ENCODE peak calls at places on chromosome 20, in ten cellular contexts. F is glutamatergic neuron, I is psoas muscle, B is choroid plexus epithelial cell, R is endothelial cell, U is nephron progenitor cell, K is epithelial cell of esophagus, Q is cardiac muscle cell, J is mucosa of descending colon, L is heart left ventricle. P is an unnamed sample.

GRCh38 chr20:50395258-50395729 is 114.9 kb upstream of the PTPN1 start:
- DNase-seq in F (no peak), I (peak; percentile 97), B (peak; percentile 49), R (no peak), U (no peak), K (peak; percentile 14), Q (no peak), J (no peak), L (peak; percentile 92), P (no peak)

GRCh38 chr20:33282991-33283555 is at the start of gene BPIFB1:
- DNase-seq in F (no peak), I (no peak), B (no peak), R (no peak), U (no peak), K (no peak), Q (no peak), J (no peak), L (no peak), P (no peak)

GRCh38 chr20:50787181-50787580 is 7.7 kb upstream of the BCAS4 start:
- DNase-seq in F (no peak), I (peak; percentile 7), B (no peak), R (no peak), U (no peak), K (no peak), Q (no peak), J (no peak), L (no peak), P (no peak)

GRCh38 chr20:24677626-24678328 is 208.3 kb downstream of the SYNDIG1 start:
- DNase-seq in F (no peak), I (no peak), B (no peak), R (no peak), U (no peak), K (no peak), Q (no peak), J (no peak), L (no peak), P (no peak)

GRCh38 chr20:48735112-48735511 is 92.7 kb downstream of the PREX1 start:
- DNase-seq in F (no peak), I (no peak), B (no peak), R (no peak), U (no peak), K (no peak), Q (no peak), J (no peak), L (no peak), P (no peak)

GRCh38 chr20:62595491-62595890 is 46.8 kb upstream of the SLCO4A1 start:
- DNase-seq in F (no peak), I (no peak), B (peak; percentile 35), R (no peak), U (peak; percentile 35), K (peak; percentile 59), Q (no peak), J (peak; percentile 70), L (peak; percentile 68), P (no peak)

GRCh38 chr20:52191436-52192295 is at the start of gene ZFP64:
- DNase-seq in F (peak; percentile 78), I (peak; percentile 77), B (peak; percentile 75), R (peak; percentile 63), U (peak; percentile 72), K (peak; percentile 84), Q (peak; percentile 80), J (peak; percentile 85), L (peak; percentile 85), P (peak; percentile 50)

GRCh38 chr20:41892031-41892430 is 273.9 kb upstream of the CHD6 start:
- DNase-seq in F (no peak), I (no peak), B (no peak), R (no peak), U (no peak), K (no peak), Q (no peak), J (no peak), L (no peak), P (no peak)

GRCh38 chr20:59751075-59751711 is 146.9 kb downstream of the PHACTR3 start:
- DNase-seq in F (peak; percentile 94), I (peak; percentile 72), B (peak; percentile 33), R (peak; percentile 90), U (peak; percentile 77), K (peak; percentile 42), Q (no peak), J (peak; percentile 68), L (peak; percentile 79), P (peak; percentile 81)

GRCh38 chr20:58900292-58900931 is 47.9 kb downstream of the GNAS start:
- DNase-seq in F (peak; percentile 37), I (no peak), B (no peak), R (no peak), U (no peak), K (no peak), Q (no peak), J (no peak), L (no peak), P (no peak)

GRCh38 chr20:21615617-21616080 is 89.8 kb upstream of the PAX1 start:
- DNase-seq in F (peak; percentile 86), I (peak; percentile 64), B (peak; percentile 52), R (peak; percentile 85), U (peak; percentile 78), K (peak; percentile 68), Q (peak; percentile 75), J (no peak), L (peak; percentile 40), P (peak; percentile 66)

GRCh38 chr20:51727872-51728271 is 40.3 kb downstream of the ATP9A start:
- DNase-seq in F (no peak), I (no peak), B (no peak), R (no peak), U (no peak), K (no peak), Q (no peak), J (no peak), L (no peak), P (no peak)

GRCh38 chr20:53713328-53714056 is 119.9 kb upstream of the ZNF217 start:
- DNase-seq in F (no peak), I (no peak), B (no peak), R (no peak), U (no peak), K (no peak), Q (no peak), J (no peak), L (no peak), P (no peak)
- TF ChIP-seq CTCF in F (no peak), I (no peak), B (no peak), R (no peak), U (no peak), K (no peak), Q (no peak), J (no peak), L (no peak), P (no peak)

GRCh38 chr20:44851545-44851944 is 34.0 kb upstream of the YWHAB start:
- DNase-seq in F (no peak), I (no peak), B (no peak), R (no peak), U (no peak), K (no peak), Q (no peak), J (no peak), L (no peak), P (no peak)

GRCh38 chr20:44848254-44849015 is 37.1 kb upstream of the YWHAB start:
- DNase-seq in F (no peak), I (no peak), B (no peak), R (no peak), U (no peak), K (no peak), Q (no peak), J (no peak), L (no peak), P (no peak)

GRCh38 chr20:44850883-44851282 is 34.6 kb upstream of the YWHAB start:
- DNase-seq in F (no peak), I (no peak), B (no peak), R (no peak), U (no peak), K (no peak), Q (no peak), J (no peak), L (no peak), P (no peak)

GRCh38 chr20:44850272-44850671 is 35.2 kb upstream of the YWHAB start:
- DNase-seq in F (no peak), I (no peak), B (no peak), R (no peak), U (no peak), K (no peak), Q (no peak), J (no peak), L (no peak), P (no peak)

DNA sequence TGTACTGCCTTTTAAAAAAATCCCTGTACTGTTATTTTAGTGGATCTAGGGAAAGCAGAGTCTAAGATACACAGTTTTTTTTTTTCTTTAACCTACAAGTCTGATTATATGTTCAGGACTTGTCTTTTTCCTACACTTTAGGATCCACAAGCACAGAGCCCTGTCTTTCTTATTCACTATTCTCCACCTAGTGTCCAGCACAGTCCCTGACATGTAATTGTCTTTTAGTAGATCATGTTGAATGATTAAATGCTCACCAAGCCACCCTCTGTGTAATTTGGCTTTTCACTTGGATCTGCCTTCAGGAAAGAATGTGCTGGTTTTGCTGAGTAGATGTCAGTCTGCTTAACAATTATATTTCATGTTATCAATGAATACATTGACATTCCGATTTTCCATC is 35.8 kb upstream of the YWHAB start:
- DNase-seq in F (no peak), I (no peak), B (peak; percentile 9), R (no peak), U (no peak), K (no peak), Q (no peak), J (no peak), L (no peak), P (no peak)
- TF ChIP-seq CTCF in F (peak; percentile 30), I (no peak), B (no peak), R (no peak), U (no peak), K (no peak), Q (no peak), J (no peak), L (no peak), P (no peak)

DNA sequence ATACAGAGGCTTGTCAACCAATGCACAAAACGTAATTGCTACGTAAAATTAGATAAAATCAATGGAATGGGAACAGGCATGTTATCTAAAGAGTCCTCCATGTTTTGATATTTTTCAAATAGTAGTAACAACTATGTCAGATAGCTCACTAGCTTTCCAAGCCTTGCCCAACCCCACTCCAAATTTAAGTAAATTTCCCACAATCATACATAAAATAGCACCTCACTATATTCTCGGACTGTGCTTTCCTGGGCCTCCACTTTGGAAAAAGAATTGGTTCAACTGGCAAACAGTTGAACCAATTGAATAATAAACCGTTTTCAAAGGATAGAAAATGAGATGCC is 3.6 kb downstream of the HAO1 start:
- DNase-seq in F (no peak), I (no peak), B (no peak), R (no peak), U (no peak), K (no peak), Q (no peak), J (no peak), L (no peak), P (no peak)
- TF ChIP-seq CTCF in F (peak; percentile 28), I (no peak), B (no peak), R (no peak), U (no peak), K (no peak), Q (no peak), J (no peak), L (no peak), P (no peak)

DNA sequence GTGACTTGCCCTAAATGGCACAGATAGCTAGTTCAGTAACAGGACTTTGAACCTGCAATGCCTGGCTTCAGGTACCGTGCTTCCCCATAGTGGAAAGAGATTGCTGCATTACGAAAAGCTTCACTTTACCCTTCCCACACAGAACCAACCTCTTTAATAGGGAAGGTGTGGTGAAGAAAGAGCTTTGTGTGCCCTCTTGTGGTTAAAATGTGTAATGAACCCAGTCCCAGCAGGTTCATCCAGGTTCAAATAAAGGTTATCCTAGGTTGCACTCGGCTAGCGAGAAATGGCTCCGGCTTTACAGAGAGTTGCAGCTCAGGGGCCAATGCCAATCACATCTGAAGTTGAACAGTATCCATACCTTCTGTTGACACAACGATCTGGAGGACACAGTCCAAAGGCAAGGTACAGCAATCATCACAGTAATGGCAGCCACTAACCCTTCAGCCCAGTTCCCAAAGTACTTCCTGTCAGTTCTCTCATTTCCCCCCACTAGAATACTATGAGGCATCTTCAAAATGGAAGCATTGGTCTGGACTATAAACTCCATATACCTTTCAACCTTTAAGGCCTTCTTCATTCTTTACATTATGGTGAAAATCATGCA is 3.0 kb downstream of the DEFB115 start:
- DNase-seq in F (no peak), I (no peak), B (peak; percentile 5), R (no peak), U (no peak), K (peak; percentile 23), Q (no peak), J (no peak), L (no peak), P (no peak)
- TF ChIP-seq CTCF in F (peak; percentile 77), I (no peak), B (peak; percentile 28), R (peak; percentile 43), U (no peak), K (peak; percentile 13), Q (no peak), J (no peak), L (no peak), P (peak; percentile 21)

P was measured in progenitor cell of endocrine pancreas.